ENCODE peak calls at places on chromosomes 5 and 9, in five cellular contexts. X is T-helper 1 cell; V is Peyer's patch; A is RPMI8226; T is activated T-cell treated with anti-CD3 and anti-CD28 coated beads, Interleukin-2, amount 50 U/mL, for 72 hours. U is an unnamed sample.

GRCh38 chr9:551986-552930 is 289.2 kb upstream of the DMRT1 start:
- DNase-seq in X (no peak), V (no peak), A (no peak), T (no peak), U (no peak)

GRCh38 chr9:17578911-17579793 is at the start of gene SH3GL2:
- DNase-seq in X (no peak), V (no peak), A (peak; percentile 28), T (peak; percentile 2), U (no peak)

GRCh38 chr5:115579747-115580173 is 22.5 kb downstream of the TICAM2 start:
- DNase-seq in X (no peak), V (no peak), A (no peak), T (no peak), U (peak; percentile 79)

GRCh38 chr9:91403665-91404543 is 19.7 kb downstream of the NFIL3 start:
- DNase-seq in X (no peak), V (no peak), A (no peak), T (no peak), U (no peak)

GRCh38 chr9:125039544-125039943 is 98.7 kb upstream of the GOLGA1 start:
- DNase-seq in X (no peak), V (no peak), A (no peak), T (no peak), U (no peak)

GRCh38 chr9:137506702-137507171 is 43.5 kb downstream of the PNPLA7 start:
- DNase-seq in X (no peak), V (no peak), A (no peak), T (no peak), U (no peak)

GRCh38 chr5:115840825-115841224 is 540 bp downstream of the ATG12 start:
- DNase-seq in X (no peak), V (no peak), A (no peak), T (no peak), U (no peak)

GRCh38 chr5:116531117-116531516 is 43.5 kb downstream of the SEMA6A start:
- DNase-seq in X (no peak), V (no peak), A (no peak), T (no peak), U (no peak)

GRCh38 chr5:174723315-174723978 is 935 bp upstream of the MSX2 start:
- DNase-seq in X (no peak), V (no peak), A (no peak), T (no peak), U (no peak)

GRCh38 chr9:111969061-111969460 is 72.4 kb downstream of the UGCG start:
- DNase-seq in X (no peak), V (no peak), A (no peak), T (no peak), U (no peak)

GRCh38 chr5:107930092-107930491 is 259.4 kb upstream of the EFNA5 start:
- DNase-seq in X (no peak), V (no peak), A (no peak), T (no peak), U (no peak)

GRCh38 chr9:105964171-105964570 is 269.8 kb downstream of the TMEM38B start:
- DNase-seq in X (no peak), V (no peak), A (no peak), T (no peak), U (no peak)

GRCh38 chr9:130601100-130601499 is 21.7 kb downstream of the FUBP3 start:
- DNase-seq in X (no peak), V (no peak), A (no peak), T (no peak), U (no peak)

GRCh38 chr5:90941002-90941720 is 382.6 kb downstream of the ADGRV1 start:
- DNase-seq in X (no peak), V (no peak), A (no peak), T (no peak), U (no peak)

GRCh38 chr5:139806726-139807646 is 11.4 kb downstream of the PSD2 start:
- DNase-seq in X (no peak), V (no peak), A (no peak), T (no peak), U (no peak)

GRCh38 chr5:37554938-37555337 is 175.8 kb downstream of the WDR70 start:
- DNase-seq in X (no peak), V (no peak), A (peak; percentile 46), T (no peak), U (peak; percentile 69)

GRCh38 chr5:93257616-93258015 is 323.4 kb downstream of the NR2F1-AS1 start:
- DNase-seq in X (no peak), V (no peak), A (no peak), T (no peak), U (no peak)

GRCh38 chr5:125481506-125482455 is 735.3 kb upstream of the ZNF608 start:
- DNase-seq in X (no peak), V (no peak), A (no peak), T (no peak), U (no peak)

U was measured in Karpas-422.